ENCODE peak calls at places on chromosomes 12 and 14, in ten cellular contexts. P, X, Z, E, U, Q, J, W, H and V are unnamed samples.

GRCh38 chr14:75979071-75979571 is 2.7 kb downstream of the TGFB3 start:
- DNase-seq in E (peak), X (peak), H (no peak), Z (no peak), J (peak), U (no peak), W (peak), P (peak), Q (no peak), V (peak)

GRCh38 chr14:90281261-90281660 is 24.9 kb downstream of the PSMC1 start:
- DNase-seq in J (peak), P (no peak), U (no peak), Z (no peak), X (peak), E (no peak), W (no peak), H (peak), Q (no peak), V (no peak)

GRCh38 chr14:75392686-75393641 is 34.9 kb upstream of the JDP2 start:
- DNase-seq in U (no peak), W (peak), Q (no peak), J (no peak), E (no peak), P (no peak), X (no peak), H (no peak), Z (no peak), V (no peak)

GRCh38 chr12:87930033-87930432 is 99.2 kb downstream of the C12orf50 start:
- DNase-seq in J (peak), U (no peak), W (no peak), X (no peak), H (peak), Q (no peak), E (no peak), Z (no peak), P (no peak), V (no peak)

GRCh38 chr12:107402041-107403022 is 283.3 kb upstream of the PWP1 start:
- DNase-seq in W (peak), H (peak), Q (no peak), X (peak), Z (peak), P (peak), E (peak), U (peak), J (peak), V (peak)

GRCh38 chr14:103840016-103840415 is 7.4 kb downstream of the PPP1R13B start:
- DNase-seq in Z (no peak), P (no peak), J (no peak), U (no peak), E (no peak), H (peak), X (no peak), W (no peak), Q (no peak), V (no peak)

GRCh38 chr12:14928946-14929345 is 9.4 kb downstream of the ERP27 start:
- DNase-seq in J (no peak), U (no peak), Q (no peak), Z (no peak), E (no peak), H (no peak), X (no peak), W (peak), P (no peak), V (no peak)

GRCh38 chr14:104390941-104391901 is 188.3 kb upstream of the C14orf180 start:
- DNase-seq in P (no peak), Q (no peak), E (no peak), H (no peak), U (no peak), W (peak), X (no peak), Z (no peak), J (no peak), V (no peak)

GRCh38 chr12:97148941-97149559 is 242.0 kb downstream of the NEDD1 start:
- DNase-seq in W (peak), E (peak), Q (no peak), X (peak), Z (peak), J (peak), U (peak), H (peak), P (peak), V (no peak)

GRCh38 chr14:22164616-22165015 is 424.4 kb downstream of the DAD1 start:
- DNase-seq in Z (no peak), J (no peak), Q (no peak), U (no peak), X (no peak), E (no peak), H (no peak), W (no peak), P (no peak), V (no peak)

GRCh38 chr14:86464386-86464785 is 934.4 kb downstream of the FLRT2 start:
- DNase-seq in J (no peak), W (no peak), U (no peak), E (no peak), P (no peak), X (no peak), Z (no peak), H (no peak), Q (no peak), V (no peak)

GRCh38 chr14:71332476-71332875 is 425.2 kb downstream of the PCNX1 start:
- DNase-seq in X (no peak), E (no peak), J (no peak), P (no peak), Z (no peak), H (no peak), W (no peak), Q (no peak), U (no peak), V (no peak)

GRCh38 chr12:12837025-12837872 is 24.1 kb downstream of the DDX47 start:
- DNase-seq in J (peak), U (peak), H (peak), Q (no peak), W (peak), Z (peak), P (peak), X (peak), E (peak), V (peak)

GRCh38 chr12:54749191-54749818 is 101.1 kb upstream of the DCD start:
- DNase-seq in Z (no peak), J (peak), P (peak), X (peak), U (peak), H (peak), Q (peak), E (peak), W (peak), V (no peak)

GRCh38 chr14:21096438-21096837 is 2.0 kb downstream of the ZNF219 start:
- DNase-seq in X (no peak), W (no peak), H (no peak), E (no peak), J (no peak), Z (no peak), Q (no peak), P (peak), U (no peak), V (no peak)

GRCh38 chr12:25852792-25853191 is 105.7 kb upstream of the RASSF8 start:
- DNase-seq in H (peak), J (peak), Z (no peak), U (no peak), P (no peak), X (no peak), W (no peak), E (no peak), Q (no peak), V (no peak)

GRCh38 chr14:73239463-73240241 is 2.3 kb downstream of the PAPLN start:
- DNase-seq in X (peak), H (peak), Z (no peak), E (peak), J (peak), P (no peak), W (peak), U (no peak), Q (no peak), V (no peak)